ENCODE peak calls at places on chromosomes 7 and 10, in seven cellular contexts. V is GM10248, Y is amniotic epithelial cell, E is WTC11, G is erythroblast, Z is head of caudate nucleus, S is transverse colon. X is an unnamed sample.

GRCh38 chr7:74606101-74606908 is 51.2 kb upstream of the GTF2I start:
- DNase-seq in E (peak), S (peak), V (peak), Y (no peak), Z (peak), G (no peak), X (peak)

GRCh38 chr7:102837802-102838201 is 75.0 kb upstream of the LRRC17 start:
- DNase-seq in S (no peak), E (no peak), G (no peak), V (no peak), Y (no peak), Z (no peak), X (no peak)

GRCh38 chr10:28981007-28981406 is 303.7 kb downstream of the BAMBI start:
- DNase-seq in S (no peak), E (no peak), Y (no peak), Z (no peak), V (peak), G (no peak), X (no peak)

GRCh38 chr10:60629332-60629731 is 148.9 kb upstream of the CDK1 start:
- DNase-seq in G (no peak), E (no peak), S (no peak), V (no peak), Z (no peak), Y (no peak), X (no peak)

GRCh38 chr7:91826377-91826776 is 54.1 kb downstream of the MTERF1 start:
- DNase-seq in V (no peak), Z (no peak), E (no peak), G (no peak), S (no peak), Y (no peak), X (no peak)

GRCh38 chr7:3309140-3309539 is 8.1 kb downstream of the SDK1 start:
- DNase-seq in E (no peak), V (no peak), G (no peak), Z (no peak), S (no peak), Y (peak), X (no peak)

GRCh38 chr10:12826800-12827372 is 174.6 kb downstream of the CCDC3 start:
- DNase-seq in Z (no peak), Y (no peak), G (no peak), S (no peak), E (no peak), V (no peak), X (no peak)

GRCh38 chr10:32957341-32958084 is 517 bp downstream of the ITGB1 start:
- DNase-seq in Y (no peak), E (peak), V (peak), S (peak), Z (peak), G (peak), X (no peak)

GRCh38 chr7:27192546-27193334 is 7.2 kb downstream of the HOXA13 start:
- DNase-seq in Y (no peak), G (no peak), E (no peak), S (peak), V (no peak), Z (no peak), X (peak)

GRCh38 chr7:14717711-14718304 is 184.7 kb downstream of the DGKB start:
- DNase-seq in Z (no peak), G (no peak), Y (peak), E (no peak), S (no peak), V (no peak), X (no peak)

GRCh38 chr10:114397651-114398145 is 6.6 kb downstream of the AFAP1L2 start:
- DNase-seq in Y (peak), V (no peak), E (no peak), G (no peak), Z (no peak), S (no peak), X (no peak)

GRCh38 chr7:63925626-63926460 is 72.8 kb upstream of the ZNF722 start:
- DNase-seq in Z (peak), G (no peak), S (peak), Y (no peak), V (no peak), E (no peak), X (peak)

GRCh38 chr7:110988890-110989501 is 101.9 kb upstream of the LRRN3 start:
- DNase-seq in V (no peak), S (no peak), Z (no peak), Y (no peak), E (no peak), G (no peak), X (no peak)

GRCh38 chr7:30682131-30683083 is at the start of gene CRHR2:
- DNase-seq in E (peak), S (no peak), V (no peak), Z (peak), Y (no peak), G (no peak), X (no peak)

GRCh38 chr7:47816647-47817046 is 131.6 kb downstream of the PKD1L1 start:
- DNase-seq in Z (no peak), G (no peak), Y (peak), V (no peak), S (no peak), E (no peak), X (no peak)

GRCh38 chr7:920351-921070 is 34.0 kb downstream of the ADAP1 start:
- DNase-seq in S (peak), E (peak), G (no peak), Y (no peak), Z (peak), V (no peak), X (no peak)

GRCh38 chr10:31912898-31913847 is 15.5 kb downstream of the ARHGAP12 start:
- DNase-seq in Z (no peak), Y (no peak), S (no peak), E (no peak), G (no peak), V (no peak), X (no peak)

GRCh38 chr10:69421611-69422308 is 5.0 kb upstream of the TACR2 start:
- DNase-seq in G (no peak), V (no peak), S (peak), Y (peak), E (no peak), Z (no peak), X (no peak)

GRCh38 chr7:41709621-41710020 is 6.7 kb upstream of the INHBA start:
- DNase-seq in V (no peak), Z (no peak), Y (peak), G (no peak), S (no peak), E (no peak), X (no peak)

GRCh38 chr7:47796347-47796746 is 151.9 kb downstream of the PKD1L1 start:
- DNase-seq in G (no peak), V (no peak), Z (no peak), E (no peak), Y (peak), S (no peak), X (no peak)

GRCh38 chr7:92366730-92367129 is 80.6 kb upstream of the GATAD1 start:
- DNase-seq in Y (peak), G (no peak), E (no peak), Z (no peak), V (no peak), S (no peak), X (no peak)

GRCh38 chr10:34670101-34670500 is 145.0 kb downstream of the PARD3 start:
- DNase-seq in E (no peak), V (no peak), G (no peak), Z (no peak), S (no peak), Y (no peak), X (no peak)

GRCh38 chr7:2546776-2547586 is 8.3 kb downstream of the BRAT1 start:
- DNase-seq in S (peak), Y (no peak), Z (no peak), E (no peak), G (no peak), V (no peak), X (no peak)

GRCh38 chr7:65509368-65510186 is 135.9 kb downstream of the ZNF92 start:
- DNase-seq in E (peak), S (no peak), Y (no peak), G (no peak), V (peak), Z (no peak), X (no peak)

GRCh38 chr7:80140388-80140787 is 5.8 kb downstream of the GNAI1 start:
- DNase-seq in E (no peak), Y (no peak), S (no peak), Z (no peak), V (no peak), G (no peak), X (no peak)

GRCh38 chr10:69211104-69211503 is 9.0 kb upstream of the HKDC1 start:
- DNase-seq in Y (no peak), Z (no peak), G (no peak), E (no peak), S (no peak), V (no peak), X (no peak)

GRCh38 chr10:86056632-86057031 is 310.0 kb downstream of the GRID1 start:
- DNase-seq in E (no peak), G (no peak), Y (no peak), V (no peak), S (no peak), Z (no peak), X (no peak)

GRCh38 chr10:7565871-7566270 is 100.9 kb downstream of the ITIH5 start:
- DNase-seq in Y (no peak), Z (no peak), S (no peak), G (no peak), V (no peak), E (no peak), X (no peak)

GRCh38 chr10:52442576-52442975 is 128.5 kb downstream of the DKK1 start:
- DNase-seq in E (no peak), Y (peak), Z (no peak), V (no peak), S (no peak), G (no peak), X (no peak)

GRCh38 chr7:108570146-108570755 is 577 bp downstream of the DNAJB9 start:
- DNase-seq in E (peak), V (peak), G (peak), Z (peak), Y (peak), S (peak), X (peak)

GRCh38 chr10:132516771-132517725 is 20.5 kb upstream of the INPP5A start:
- DNase-seq in Y (peak), E (peak), V (no peak), Z (no peak), G (no peak), S (peak), X (no peak)

GRCh38 chr7:93374345-93374940 is 142.3 kb downstream of the VPS50 start:
- DNase-seq in E (no peak), Y (peak), Z (no peak), G (peak), S (no peak), V (peak), X (peak)

GRCh38 chr10:131555406-131555805 is 243.9 kb upstream of the TCERG1L start:
- DNase-seq in Y (no peak), V (no peak), Z (no peak), S (no peak), E (no peak), G (no peak), X (no peak)

GRCh38 chr7:81715984-81716588 is 53.8 kb downstream of the HGF start:
- DNase-seq in Z (no peak), G (peak), Y (peak), V (no peak), S (no peak), E (no peak), X (no peak)

GRCh38 chr7:5636914-5637313 is 144.5 kb downstream of the RNF216 start:
- DNase-seq in S (peak), V (no peak), G (peak), Y (peak), E (no peak), Z (peak), X (no peak)

X was measured in B cell.